ENCODE peak calls at places on chromosomes 11 and 22, in five cellular contexts. One of them, this sample, is unnamed.

GRCh38 chr11:129894281-129895125 is 875 bp downstream of the NFRKB start:
- DNase-seq in pancreas: no peak
- DNase-seq in EL: peak; percentile 26
- DNase-seq in nucleus accumbens: peak; percentile 21
- DNase-seq in NCI-H748 treated with DMSO at 0.1 percent for 48 hours: no peak
- DNase-seq in this sample: no peak

GRCh38 chr22:29330291-29330690 is 14.8 kb upstream of the RASL10A start:
- DNase-seq in pancreas: no peak
- DNase-seq in EL: no peak
- DNase-seq in nucleus accumbens: no peak
- DNase-seq in NCI-H748 treated with DMSO at 0.1 percent for 48 hours: no peak
- DNase-seq in this sample: no peak

GRCh38 chr22:16933274-16933923 is 74.6 kb downstream of the GAB4 start:
- DNase-seq in pancreas: no peak
- DNase-seq in EL: no peak
- DNase-seq in nucleus accumbens: no peak
- DNase-seq in NCI-H748 treated with DMSO at 0.1 percent for 48 hours: no peak
- DNase-seq in this sample: no peak

GRCh38 chr11:63639195-63639832 is 25.1 kb upstream of the PLAAT3 start:
- DNase-seq in pancreas: no peak
- DNase-seq in EL: no peak
- DNase-seq in nucleus accumbens: no peak
- DNase-seq in NCI-H748 treated with DMSO at 0.1 percent for 48 hours: no peak
- DNase-seq in this sample: no peak

GRCh38 chr11:65817312-65817814 is 16.4 kb upstream of the SNX32 start:
- DNase-seq in pancreas: no peak
- DNase-seq in EL: no peak
- DNase-seq in nucleus accumbens: no peak
- DNase-seq in NCI-H748 treated with DMSO at 0.1 percent for 48 hours: no peak
- DNase-seq in this sample: no peak

GRCh38 chr11:74321487-74322188 is 10.2 kb upstream of the P4HA3 start:
- DNase-seq in pancreas: no peak
- DNase-seq in EL: no peak
- DNase-seq in nucleus accumbens: no peak
- DNase-seq in NCI-H748 treated with DMSO at 0.1 percent for 48 hours: peak; percentile 27
- DNase-seq in this sample: no peak

GRCh38 chr11:70669871-70670683 is 271.7 kb downstream of the CTTN start:
- DNase-seq in pancreas: peak; percentile 35
- DNase-seq in EL: no peak
- DNase-seq in nucleus accumbens: no peak
- DNase-seq in NCI-H748 treated with DMSO at 0.1 percent for 48 hours: no peak
- DNase-seq in this sample: no peak

GRCh38 chr11:101920992-101921391 is 4.7 kb upstream of the ANGPTL5 start:
- DNase-seq in pancreas: no peak
- DNase-seq in EL: no peak
- DNase-seq in nucleus accumbens: no peak
- DNase-seq in NCI-H748 treated with DMSO at 0.1 percent for 48 hours: no peak
- DNase-seq in this sample: no peak

GRCh38 chr11:126635511-126635910 is 280.0 kb downstream of the ST3GAL4 start:
- DNase-seq in pancreas: no peak
- DNase-seq in EL: no peak
- DNase-seq in nucleus accumbens: no peak
- DNase-seq in NCI-H748 treated with DMSO at 0.1 percent for 48 hours: no peak
- DNase-seq in this sample: no peak

GRCh38 chr11:34565417-34566208 is 52.0 kb upstream of the ELF5 start:
- DNase-seq in pancreas: no peak
- DNase-seq in EL: peak; percentile 12
- DNase-seq in nucleus accumbens: no peak
- DNase-seq in NCI-H748 treated with DMSO at 0.1 percent for 48 hours: peak; percentile 14
- DNase-seq in this sample: no peak

GRCh38 chr11:70176940-70177689 is 26.0 kb upstream of the FADD start:
- DNase-seq in pancreas: no peak
- DNase-seq in EL: no peak
- DNase-seq in nucleus accumbens: no peak
- DNase-seq in NCI-H748 treated with DMSO at 0.1 percent for 48 hours: no peak
- DNase-seq in this sample: no peak

This sample was measured in thoracic aorta.